ENCODE peak calls at places on chromosomes 1 and 21, in seven cellular contexts. One of them, this sample, is unnamed.

GRCh38 chr21:43276811-43277210 is 108.0 kb downstream of the CRYAA start:
- DNase-seq in upper lobe of right lung: peak
- DNase-seq in uterus: no peak
- DNase-seq in stomach: no peak
- DNase-seq in CD4-positive, alpha-beta T cell: no peak
- DNase-seq in gastrocnemius medialis: no peak
- DNase-seq in IMR-90: no peak
- DNase-seq in this sample: no peak

GRCh38 chr1:27192039-27192529 is 37.2 kb upstream of the SLC9A1 start:
- DNase-seq in IMR-90: no peak
- DNase-seq in gastrocnemius medialis: no peak
- DNase-seq in uterus: no peak
- DNase-seq in CD4-positive, alpha-beta T cell: no peak
- DNase-seq in upper lobe of right lung: no peak
- DNase-seq in stomach: peak
- DNase-seq in this sample: peak

GRCh38 chr1:156747737-156748669 is 3.5 kb downstream of the HDGF start:
- DNase-seq in upper lobe of right lung: no peak
- DNase-seq in gastrocnemius medialis: peak
- DNase-seq in IMR-90: no peak
- DNase-seq in stomach: no peak
- DNase-seq in uterus: no peak
- DNase-seq in CD4-positive, alpha-beta T cell: no peak
- DNase-seq in this sample: no peak

GRCh38 chr1:32989160-32989894 is 24.7 kb upstream of the RNF19B start:
- DNase-seq in uterus: peak
- DNase-seq in gastrocnemius medialis: peak
- DNase-seq in stomach: peak
- DNase-seq in IMR-90: peak
- DNase-seq in CD4-positive, alpha-beta T cell: no peak
- DNase-seq in upper lobe of right lung: peak
- DNase-seq in this sample: peak

GRCh38 chr1:169452921-169453320 is 25.6 kb upstream of the CCDC181 start:
- DNase-seq in upper lobe of right lung: no peak
- DNase-seq in stomach: no peak
- DNase-seq in uterus: no peak
- DNase-seq in IMR-90: no peak
- DNase-seq in gastrocnemius medialis: no peak
- DNase-seq in CD4-positive, alpha-beta T cell: no peak
- DNase-seq in this sample: no peak

GRCh38 chr1:90348934-90349333 is 354.0 kb downstream of the ZNF326 start:
- DNase-seq in IMR-90: no peak
- DNase-seq in CD4-positive, alpha-beta T cell: no peak
- DNase-seq in gastrocnemius medialis: no peak
- DNase-seq in uterus: no peak
- DNase-seq in stomach: no peak
- DNase-seq in upper lobe of right lung: no peak
- DNase-seq in this sample: no peak

GRCh38 chr1:93814059-93814794 is 64.8 kb downstream of the DNTTIP2 start:
- DNase-seq in upper lobe of right lung: no peak
- DNase-seq in gastrocnemius medialis: peak
- DNase-seq in uterus: peak
- DNase-seq in IMR-90: peak
- DNase-seq in CD4-positive, alpha-beta T cell: peak
- DNase-seq in stomach: peak
- DNase-seq in this sample: peak

GRCh38 chr1:46030876-46031660 is 101.4 kb downstream of the PIK3R3 start:
- DNase-seq in IMR-90: no peak
- DNase-seq in gastrocnemius medialis: no peak
- DNase-seq in stomach: no peak
- DNase-seq in CD4-positive, alpha-beta T cell: no peak
- DNase-seq in uterus: no peak
- DNase-seq in upper lobe of right lung: no peak
- DNase-seq in this sample: no peak

GRCh38 chr21:44347911-44348451 is 5.4 kb upstream of the TRPM2 start:
- DNase-seq in CD4-positive, alpha-beta T cell: no peak
- DNase-seq in IMR-90: no peak
- DNase-seq in uterus: no peak
- DNase-seq in gastrocnemius medialis: no peak
- DNase-seq in upper lobe of right lung: peak
- DNase-seq in stomach: no peak
- DNase-seq in this sample: no peak

GRCh38 chr1:200279810-200280411 is 129.9 kb downstream of the ZNF281 start:
- DNase-seq in stomach: peak
- DNase-seq in uterus: no peak
- DNase-seq in upper lobe of right lung: no peak
- DNase-seq in gastrocnemius medialis: no peak
- DNase-seq in IMR-90: peak
- DNase-seq in CD4-positive, alpha-beta T cell: no peak
- DNase-seq in this sample: peak

GRCh38 chr21:46385846-46386725 is 62.1 kb downstream of the PCNT start:
- DNase-seq in IMR-90: no peak
- DNase-seq in CD4-positive, alpha-beta T cell: no peak
- DNase-seq in upper lobe of right lung: no peak
- DNase-seq in gastrocnemius medialis: no peak
- DNase-seq in stomach: no peak
- DNase-seq in uterus: no peak
- DNase-seq in this sample: no peak

GRCh38 chr21:46388206-46388880 is 64.4 kb downstream of the PCNT start:
- DNase-seq in CD4-positive, alpha-beta T cell: no peak
- DNase-seq in uterus: no peak
- DNase-seq in gastrocnemius medialis: peak
- DNase-seq in stomach: no peak
- DNase-seq in IMR-90: no peak
- DNase-seq in upper lobe of right lung: no peak
- DNase-seq in this sample: no peak

GRCh38 chr21:46390603-46391545 is 66.9 kb downstream of the PCNT start:
- DNase-seq in IMR-90: no peak
- DNase-seq in stomach: no peak
- DNase-seq in gastrocnemius medialis: no peak
- DNase-seq in upper lobe of right lung: no peak
- DNase-seq in uterus: no peak
- DNase-seq in CD4-positive, alpha-beta T cell: no peak
- DNase-seq in this sample: no peak

GRCh38 chr21:46386726-46387073 is 62.7 kb downstream of the PCNT start:
- DNase-seq in IMR-90: no peak
- DNase-seq in stomach: no peak
- DNase-seq in upper lobe of right lung: no peak
- DNase-seq in CD4-positive, alpha-beta T cell: no peak
- DNase-seq in gastrocnemius medialis: peak
- DNase-seq in uterus: no peak
- DNase-seq in this sample: no peak

DNA sequence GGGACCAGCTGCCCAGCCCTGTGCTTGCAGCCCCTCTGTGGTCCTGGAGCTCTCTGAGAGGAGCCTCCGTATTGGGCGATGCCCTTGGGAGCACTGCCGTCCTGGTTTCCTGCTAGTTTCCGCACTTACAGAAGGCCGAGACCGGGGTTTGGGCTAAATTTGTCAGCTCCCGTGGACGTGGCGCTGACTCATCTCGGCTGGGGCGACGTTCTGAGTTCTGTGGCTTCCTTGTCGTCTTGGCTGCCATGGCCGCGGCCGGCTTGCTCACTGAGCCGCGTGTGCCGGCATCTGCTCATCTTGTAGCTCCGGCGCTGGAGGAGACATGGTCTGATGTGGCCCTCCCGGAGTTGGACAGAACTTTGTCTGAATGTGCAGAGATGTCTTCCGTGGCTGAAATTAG is 64.9 kb downstream of the PCNT start:
- DNase-seq in IMR-90: no peak
- DNase-seq in upper lobe of right lung: no peak
- DNase-seq in CD4-positive, alpha-beta T cell: no peak
- DNase-seq in stomach: no peak
- DNase-seq in uterus: no peak
- DNase-seq in gastrocnemius medialis: no peak
- DNase-seq in this sample: no peak
- H3K27ac ChIP-seq in IMR-90: no peak
- H3K27ac ChIP-seq in upper lobe of right lung: no peak
- H3K27ac ChIP-seq in CD4-positive, alpha-beta T cell: no peak
- H3K27ac ChIP-seq in stomach: no peak
- H3K27ac ChIP-seq in uterus: no peak
- H3K27ac ChIP-seq in gastrocnemius medialis: peak
- H3K27ac ChIP-seq in this sample: no peak

DNA sequence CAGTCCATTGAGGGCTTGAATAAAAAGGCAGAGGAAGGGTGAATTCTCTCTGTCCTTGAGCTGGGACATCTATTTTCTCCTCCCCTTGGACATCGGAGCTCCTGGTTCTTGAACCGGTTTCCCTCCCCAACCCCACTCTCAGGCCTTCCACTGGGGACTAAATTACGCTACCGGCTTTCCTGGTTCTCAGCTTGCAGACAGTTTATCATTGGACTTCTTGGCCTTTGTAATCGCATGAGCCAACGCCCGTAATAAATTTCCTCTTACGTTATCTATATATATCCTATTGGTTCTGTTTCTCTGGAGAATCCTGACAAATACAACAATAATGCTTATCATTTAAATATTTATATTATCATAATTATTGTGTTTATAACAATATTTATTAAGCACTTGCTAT is 20.4 kb upstream of the COL9A2 start:
- DNase-seq in uterus: no peak
- DNase-seq in stomach: no peak
- DNase-seq in IMR-90: no peak
- DNase-seq in gastrocnemius medialis: no peak
- DNase-seq in CD4-positive, alpha-beta T cell: no peak
- DNase-seq in upper lobe of right lung: no peak
- DNase-seq in this sample: no peak
- H3K27ac ChIP-seq in uterus: no peak
- H3K27ac ChIP-seq in stomach: no peak
- H3K27ac ChIP-seq in IMR-90: no peak
- H3K27ac ChIP-seq in gastrocnemius medialis: no peak
- H3K27ac ChIP-seq in CD4-positive, alpha-beta T cell: no peak
- H3K27ac ChIP-seq in upper lobe of right lung: no peak
- H3K27ac ChIP-seq in this sample: no peak

DNA sequence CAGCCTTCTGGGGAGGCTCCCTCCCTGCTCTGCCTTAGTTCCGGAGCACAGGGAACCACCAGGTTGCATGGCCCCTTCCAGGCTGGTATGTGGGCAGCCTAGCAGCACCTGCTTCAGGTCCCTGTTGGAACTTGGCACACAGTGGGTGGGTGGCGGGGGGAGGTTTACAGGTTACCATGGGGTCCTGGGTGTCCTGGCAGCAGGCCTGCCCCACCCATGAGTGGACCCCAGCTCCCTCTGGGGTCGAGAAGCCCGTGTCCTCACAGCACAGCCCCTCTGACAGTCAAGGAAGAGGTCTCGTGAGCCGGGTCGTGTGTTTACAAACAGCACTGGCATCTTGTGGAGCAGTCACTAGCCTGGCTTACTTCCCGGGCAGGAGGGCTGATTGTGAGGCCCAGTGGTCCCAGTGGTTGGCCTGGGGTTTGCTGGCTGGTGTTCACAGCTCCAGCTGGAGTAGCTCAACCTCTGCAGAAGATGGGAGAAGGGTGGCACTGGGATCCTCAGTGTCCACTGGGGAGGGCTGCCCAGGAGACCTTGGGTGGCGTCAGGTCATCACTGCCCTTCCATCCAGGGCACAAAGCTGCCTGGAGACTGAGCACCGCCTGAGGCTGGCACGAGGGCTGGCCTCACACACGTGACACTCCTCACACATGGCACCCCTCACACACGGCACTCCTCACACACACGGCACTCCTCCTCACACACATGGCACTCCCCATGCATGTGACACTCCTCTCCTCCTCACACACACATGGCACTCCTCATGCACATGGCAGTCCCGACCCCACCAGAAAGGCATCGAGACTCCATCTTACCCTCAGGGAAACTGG is 100.9 kb downstream of the RIPK4 start:
- DNase-seq in uterus: no peak
- DNase-seq in CD4-positive, alpha-beta T cell: no peak
- DNase-seq in IMR-90: no peak
- DNase-seq in gastrocnemius medialis: no peak
- DNase-seq in stomach: no peak
- DNase-seq in upper lobe of right lung: peak
- DNase-seq in this sample: no peak
- H3K27ac ChIP-seq in uterus: no peak
- H3K27ac ChIP-seq in CD4-positive, alpha-beta T cell: no peak
- H3K27ac ChIP-seq in IMR-90: no peak
- H3K27ac ChIP-seq in gastrocnemius medialis: no peak
- H3K27ac ChIP-seq in stomach: no peak
- H3K27ac ChIP-seq in upper lobe of right lung: no peak
- H3K27ac ChIP-seq in this sample: no peak

GRCh38 chr1:4089421-4090175 is 189.5 kb upstream of the C1orf174 start:
- DNase-seq in CD4-positive, alpha-beta T cell: no peak
- DNase-seq in IMR-90: no peak
- DNase-seq in upper lobe of right lung: no peak
- DNase-seq in uterus: no peak
- DNase-seq in gastrocnemius medialis: no peak
- DNase-seq in stomach: peak
- DNase-seq in this sample: no peak

GRCh38 chr1:4088676-4089075 is 188.6 kb upstream of the C1orf174 start:
- DNase-seq in uterus: no peak
- DNase-seq in IMR-90: no peak
- DNase-seq in CD4-positive, alpha-beta T cell: no peak
- DNase-seq in stomach: no peak
- DNase-seq in gastrocnemius medialis: no peak
- DNase-seq in upper lobe of right lung: no peak
- DNase-seq in this sample: no peak

GRCh38 chr1:4086085-4086850 is 186.2 kb upstream of the C1orf174 start:
- DNase-seq in uterus: no peak
- DNase-seq in CD4-positive, alpha-beta T cell: no peak
- DNase-seq in gastrocnemius medialis: no peak
- DNase-seq in upper lobe of right lung: no peak
- DNase-seq in stomach: no peak
- DNase-seq in IMR-90: no peak
- DNase-seq in this sample: no peak

GRCh38 chr1:4086921-4087320 is 186.8 kb upstream of the C1orf174 start:
- DNase-seq in IMR-90: no peak
- DNase-seq in stomach: no peak
- DNase-seq in gastrocnemius medialis: no peak
- DNase-seq in uterus: no peak
- DNase-seq in CD4-positive, alpha-beta T cell: no peak
- DNase-seq in upper lobe of right lung: no peak
- DNase-seq in this sample: no peak

DNA sequence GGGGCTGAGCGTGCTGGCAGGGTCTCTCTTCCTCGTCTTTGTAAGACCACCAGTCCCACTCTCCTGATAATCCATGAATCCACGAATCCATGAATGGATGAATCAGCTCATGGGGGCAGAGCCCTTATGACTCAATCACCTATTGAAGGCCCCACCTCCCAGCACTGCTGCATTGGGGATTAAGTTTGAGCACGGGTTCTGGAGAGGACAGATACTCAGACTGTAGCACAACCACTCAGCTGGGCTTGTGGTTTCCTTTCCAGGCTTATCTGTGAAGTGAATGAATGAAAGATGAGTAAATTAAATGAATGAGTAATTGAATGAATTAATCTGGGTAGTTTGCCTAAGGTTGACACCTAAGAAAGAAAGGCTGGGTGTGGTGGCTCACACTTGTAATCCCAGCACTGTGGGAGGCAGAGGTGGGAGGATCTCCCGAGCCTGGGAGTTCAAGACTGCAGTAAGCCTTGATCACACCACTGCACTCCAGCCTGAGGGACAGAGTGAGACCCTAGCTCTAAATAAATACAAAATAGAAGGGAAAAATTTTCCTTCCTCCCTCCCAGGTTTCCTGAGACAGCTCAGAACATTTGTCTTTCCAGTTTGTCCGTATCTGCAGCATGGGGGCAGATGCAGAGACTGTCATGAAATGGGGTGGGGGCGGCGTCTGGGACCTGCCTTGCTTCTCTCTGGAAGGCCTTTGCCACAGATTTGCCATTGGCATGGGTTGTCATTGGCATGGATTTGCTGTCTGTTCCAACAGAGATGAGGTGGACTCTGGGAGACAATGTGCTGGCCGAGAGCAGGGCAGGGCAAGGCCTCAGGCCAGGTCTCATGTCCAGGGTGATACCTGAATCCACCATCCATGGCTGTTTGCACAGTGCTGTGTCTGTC is 187.7 kb upstream of the C1orf174 start:
- DNase-seq in uterus: no peak
- DNase-seq in upper lobe of right lung: no peak
- DNase-seq in stomach: no peak
- DNase-seq in IMR-90: no peak
- DNase-seq in gastrocnemius medialis: no peak
- DNase-seq in CD4-positive, alpha-beta T cell: no peak
- DNase-seq in this sample: no peak
- H3K27ac ChIP-seq in uterus: no peak
- H3K27ac ChIP-seq in upper lobe of right lung: no peak
- H3K27ac ChIP-seq in stomach: no peak
- H3K27ac ChIP-seq in IMR-90: no peak
- H3K27ac ChIP-seq in gastrocnemius medialis: no peak
- H3K27ac ChIP-seq in CD4-positive, alpha-beta T cell: no peak
- H3K27ac ChIP-seq in this sample: no peak

This sample was measured in transverse colon.